ENCODE peak calls at places on chromosome 2, in eight cellular contexts. One of them, this sample, is unnamed.

GRCh38 chr2:168490916-168491605 is 35.0 kb downstream of the CERS6 start:
- DNase-seq in GM12864: no peak
- DNase-seq in H1: no peak
- DNase-seq in fibroblast of pulmonary artery: no peak
- DNase-seq in fibroblast of mammary gland: no peak
- DNase-seq in neuronal stem cell: no peak
- DNase-seq in right atrium auricular region: no peak
- DNase-seq in mammary epithelial cell: no peak
- DNase-seq in this sample: peak; percentile 20

GRCh38 chr2:239548965-239549595 is 148.3 kb upstream of the HDAC4 start:
- DNase-seq in GM12864: no peak
- DNase-seq in H1: no peak
- DNase-seq in fibroblast of pulmonary artery: no peak
- DNase-seq in fibroblast of mammary gland: no peak
- DNase-seq in neuronal stem cell: no peak
- DNase-seq in right atrium auricular region: no peak
- DNase-seq in mammary epithelial cell: no peak
- DNase-seq in this sample: no peak

GRCh38 chr2:110678457-110679336 is 834 bp upstream of the BUB1 start:
- DNase-seq in GM12864: no peak
- DNase-seq in H1: no peak
- DNase-seq in fibroblast of pulmonary artery: peak; percentile 33
- DNase-seq in fibroblast of mammary gland: no peak
- DNase-seq in neuronal stem cell: peak; percentile 36
- DNase-seq in right atrium auricular region: no peak
- DNase-seq in mammary epithelial cell: peak; percentile 29
- DNase-seq in this sample: peak; percentile 52

GRCh38 chr2:1140389-1141003 is 189.8 kb downstream of the SNTG2 start:
- DNase-seq in GM12864: no peak
- DNase-seq in H1: peak; percentile 93
- DNase-seq in fibroblast of pulmonary artery: no peak
- DNase-seq in fibroblast of mammary gland: no peak
- DNase-seq in neuronal stem cell: peak; percentile 42
- DNase-seq in right atrium auricular region: no peak
- DNase-seq in mammary epithelial cell: peak; percentile 1
- DNase-seq in this sample: no peak

GRCh38 chr2:219230201-219230540 is 565 bp downstream of the ANKZF1 start:
- DNase-seq in GM12864: no peak
- DNase-seq in H1: peak; percentile 56
- DNase-seq in fibroblast of pulmonary artery: peak; percentile 50
- DNase-seq in fibroblast of mammary gland: peak; percentile 54
- DNase-seq in neuronal stem cell: no peak
- DNase-seq in right atrium auricular region: peak; percentile 76
- DNase-seq in mammary epithelial cell: peak; percentile 67
- DNase-seq in this sample: peak; percentile 66

GRCh38 chr2:24973812-24974211 is 2.1 kb upstream of the DNAJC27 start:
- DNase-seq in GM12864: no peak
- DNase-seq in H1: no peak
- DNase-seq in fibroblast of pulmonary artery: peak; percentile 36
- DNase-seq in fibroblast of mammary gland: no peak
- DNase-seq in neuronal stem cell: no peak
- DNase-seq in right atrium auricular region: no peak
- DNase-seq in mammary epithelial cell: no peak
- DNase-seq in this sample: no peak

GRCh38 chr2:67838205-67838604 is 224.6 kb downstream of the C1D start:
- DNase-seq in GM12864: no peak
- DNase-seq in H1: no peak
- DNase-seq in fibroblast of pulmonary artery: no peak
- DNase-seq in fibroblast of mammary gland: no peak
- DNase-seq in neuronal stem cell: no peak
- DNase-seq in right atrium auricular region: no peak
- DNase-seq in mammary epithelial cell: no peak
- DNase-seq in this sample: no peak

GRCh38 chr2:42456126-42456839 is 37.5 kb downstream of the KCNG3 start:
- DNase-seq in GM12864: no peak
- DNase-seq in H1: no peak
- DNase-seq in fibroblast of pulmonary artery: no peak
- DNase-seq in fibroblast of mammary gland: no peak
- DNase-seq in neuronal stem cell: no peak
- DNase-seq in right atrium auricular region: no peak
- DNase-seq in mammary epithelial cell: peak; percentile 18
- DNase-seq in this sample: no peak

GRCh38 chr2:183519371-183520056 is 395.3 kb downstream of the NUP35 start:
- DNase-seq in GM12864: no peak
- DNase-seq in H1: no peak
- DNase-seq in fibroblast of pulmonary artery: no peak
- DNase-seq in fibroblast of mammary gland: no peak
- DNase-seq in neuronal stem cell: no peak
- DNase-seq in right atrium auricular region: no peak
- DNase-seq in mammary epithelial cell: no peak
- DNase-seq in this sample: no peak

GRCh38 chr2:19313553-19313952 is 44.9 kb downstream of the OSR1 start:
- DNase-seq in GM12864: no peak
- DNase-seq in H1: no peak
- DNase-seq in fibroblast of pulmonary artery: no peak
- DNase-seq in fibroblast of mammary gland: no peak
- DNase-seq in neuronal stem cell: no peak
- DNase-seq in right atrium auricular region: no peak
- DNase-seq in mammary epithelial cell: no peak
- DNase-seq in this sample: no peak

GRCh38 chr2:52269696-52270485 is 1238.0 kb upstream of the NRXN1 start:
- DNase-seq in GM12864: no peak
- DNase-seq in H1: no peak
- DNase-seq in fibroblast of pulmonary artery: peak; percentile 71
- DNase-seq in fibroblast of mammary gland: peak; percentile 84
- DNase-seq in neuronal stem cell: no peak
- DNase-seq in right atrium auricular region: no peak
- DNase-seq in mammary epithelial cell: peak; percentile 45
- DNase-seq in this sample: peak; percentile 70

GRCh38 chr2:96342085-96342484 is 6.5 kb downstream of the NCAPH start:
- DNase-seq in GM12864: no peak
- DNase-seq in H1: no peak
- DNase-seq in fibroblast of pulmonary artery: peak; percentile 65
- DNase-seq in fibroblast of mammary gland: peak; percentile 82
- DNase-seq in neuronal stem cell: no peak
- DNase-seq in right atrium auricular region: no peak
- DNase-seq in mammary epithelial cell: peak; percentile 35
- DNase-seq in this sample: peak; percentile 78

DNA sequence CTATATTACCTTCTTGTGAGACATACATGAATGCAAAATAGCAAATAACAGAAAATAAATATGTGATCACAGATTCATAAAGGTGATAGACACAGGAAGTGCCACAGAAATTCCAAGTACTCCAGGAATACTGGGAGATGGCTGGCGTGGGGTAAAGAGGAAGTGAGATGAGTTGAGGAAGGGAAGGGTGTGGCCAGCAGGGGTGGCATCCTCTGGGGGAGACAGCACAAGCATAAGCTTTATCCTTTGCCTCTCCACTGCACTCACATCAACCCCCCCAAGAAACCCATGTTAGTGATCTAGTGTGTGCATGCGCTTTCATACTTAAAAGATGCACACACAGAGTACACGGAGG is 94.8 kb upstream of the B3GNT7 start:
- DNase-seq in GM12864: no peak
- DNase-seq in H1: no peak
- DNase-seq in fibroblast of pulmonary artery: no peak
- DNase-seq in fibroblast of mammary gland: no peak
- DNase-seq in neuronal stem cell: no peak
- DNase-seq in right atrium auricular region: no peak
- DNase-seq in mammary epithelial cell: no peak
- DNase-seq in this sample: no peak
- H3K4me3 ChIP-seq in GM12864: no peak overlapping the region
- H3K4me3 ChIP-seq in H1: no peak overlapping the region
- H3K4me3 ChIP-seq in fibroblast of pulmonary artery: no peak overlapping the region
- H3K4me3 ChIP-seq in fibroblast of mammary gland: no peak overlapping the region
- H3K4me3 ChIP-seq in neuronal stem cell: no peak overlapping the region
- H3K4me3 ChIP-seq in right atrium auricular region: no peak overlapping the region
- H3K4me3 ChIP-seq in mammary epithelial cell: no peak overlapping the region
- H3K4me3 ChIP-seq in this sample: no peak overlapping the region

DNA sequence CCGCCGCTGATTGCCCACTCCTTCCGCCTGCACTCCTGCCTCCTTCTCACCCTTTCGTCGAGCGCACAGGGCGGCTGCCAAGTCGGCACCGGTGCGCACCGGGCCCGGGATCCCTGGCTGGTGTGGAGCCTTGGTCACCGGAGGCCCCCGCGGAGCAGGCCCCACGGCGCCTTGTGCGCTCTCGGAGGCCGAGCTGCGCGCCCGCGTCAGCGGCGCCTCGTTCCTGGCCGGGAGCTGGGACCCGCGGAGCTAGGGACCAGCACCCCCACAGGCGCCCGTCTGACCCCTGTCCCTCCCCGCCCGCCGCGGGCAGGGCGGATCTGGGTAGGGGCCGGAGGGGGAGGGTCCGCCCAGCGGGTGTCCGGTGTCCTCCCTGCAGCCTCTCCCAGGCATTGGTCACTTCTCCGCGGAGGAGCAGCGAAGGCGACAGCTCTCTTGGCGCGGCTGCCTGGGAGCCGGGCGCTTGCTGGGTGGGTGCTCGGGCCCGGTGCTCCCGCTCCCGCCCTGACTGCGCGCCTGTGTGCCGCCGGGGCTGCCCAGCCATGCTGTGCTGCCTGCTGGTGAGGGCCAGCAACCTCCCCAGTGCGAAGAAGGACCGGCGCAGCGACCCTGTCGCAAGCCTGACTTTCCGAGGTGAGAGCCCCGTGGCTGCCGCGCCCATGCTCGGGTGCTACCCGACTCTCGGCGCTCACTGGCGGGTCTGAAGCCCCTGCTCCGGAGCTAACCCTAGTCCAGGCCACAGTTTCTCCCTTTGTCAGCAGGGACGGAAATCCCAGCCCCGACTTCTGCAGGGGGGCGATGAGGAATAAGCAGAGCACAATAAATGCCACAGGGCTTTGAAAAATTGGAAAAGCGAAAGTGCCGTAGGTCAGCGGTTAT is 13.2 kb downstream of the DYSF start:
- DNase-seq in GM12864: no peak
- DNase-seq in H1: peak; percentile 72
- DNase-seq in fibroblast of pulmonary artery: no peak
- DNase-seq in fibroblast of mammary gland: peak; percentile 4
- DNase-seq in neuronal stem cell: peak; percentile 54
- DNase-seq in right atrium auricular region: no peak
- DNase-seq in mammary epithelial cell: peak; percentile 41
- DNase-seq in this sample: peak; percentile 10
- H3K4me3 ChIP-seq in GM12864: peak overlapping the region; percentile 41
- H3K4me3 ChIP-seq in H1: peak overlapping the region; percentile 62
- H3K4me3 ChIP-seq in fibroblast of pulmonary artery: peak overlapping the region; percentile 62
- H3K4me3 ChIP-seq in fibroblast of mammary gland: peak overlapping the region; percentile 48
- H3K4me3 ChIP-seq in neuronal stem cell: peak overlapping the region; percentile 53
- H3K4me3 ChIP-seq in right atrium auricular region: peak overlapping the region; percentile 68
- H3K4me3 ChIP-seq in mammary epithelial cell: peak overlapping the region; percentile 62
- H3K4me3 ChIP-seq in this sample: peak overlapping the region; percentile 62

GRCh38 chr2:98487806-98488189 is 43.1 kb downstream of the INPP4A start:
- DNase-seq in GM12864: peak; percentile 91
- DNase-seq in H1: no peak
- DNase-seq in fibroblast of pulmonary artery: peak; percentile 41
- DNase-seq in fibroblast of mammary gland: peak; percentile 42
- DNase-seq in neuronal stem cell: no peak
- DNase-seq in right atrium auricular region: no peak
- DNase-seq in mammary epithelial cell: no peak
- DNase-seq in this sample: peak; percentile 57
- H3K4me3 ChIP-seq in GM12864: no peak overlapping the region
- H3K4me3 ChIP-seq in H1: no peak overlapping the region
- H3K4me3 ChIP-seq in fibroblast of pulmonary artery: no peak overlapping the region
- H3K4me3 ChIP-seq in fibroblast of mammary gland: no peak overlapping the region
- H3K4me3 ChIP-seq in neuronal stem cell: no peak overlapping the region
- H3K4me3 ChIP-seq in right atrium auricular region: no peak overlapping the region
- H3K4me3 ChIP-seq in mammary epithelial cell: no peak overlapping the region
- H3K4me3 ChIP-seq in this sample: no peak overlapping the region

GRCh38 chr2:172285010-172285621 is 142.3 kb upstream of the ITGA6 start:
- DNase-seq in GM12864: no peak
- DNase-seq in H1: no peak
- DNase-seq in fibroblast of pulmonary artery: peak; percentile 59
- DNase-seq in fibroblast of mammary gland: peak; percentile 71
- DNase-seq in neuronal stem cell: peak; percentile 68
- DNase-seq in right atrium auricular region: no peak
- DNase-seq in mammary epithelial cell: peak; percentile 28
- DNase-seq in this sample: peak; percentile 91
- H3K4me3 ChIP-seq in GM12864: no peak overlapping the region
- H3K4me3 ChIP-seq in H1: no peak overlapping the region
- H3K4me3 ChIP-seq in fibroblast of pulmonary artery: no peak overlapping the region
- H3K4me3 ChIP-seq in fibroblast of mammary gland: no peak overlapping the region
- H3K4me3 ChIP-seq in neuronal stem cell: peak overlapping the region; percentile 10
- H3K4me3 ChIP-seq in right atrium auricular region: no peak overlapping the region
- H3K4me3 ChIP-seq in mammary epithelial cell: no peak overlapping the region
- H3K4me3 ChIP-seq in this sample: no peak overlapping the region

GRCh38 chr2:193537531-193537930 is 1342.8 kb upstream of the TMEFF2 start:
- DNase-seq in GM12864: no peak
- DNase-seq in H1: no peak
- DNase-seq in fibroblast of pulmonary artery: peak; percentile 7
- DNase-seq in fibroblast of mammary gland: no peak
- DNase-seq in neuronal stem cell: no peak
- DNase-seq in right atrium auricular region: no peak
- DNase-seq in mammary epithelial cell: no peak
- DNase-seq in this sample: no peak
- H3K4me3 ChIP-seq in GM12864: no peak overlapping the region
- H3K4me3 ChIP-seq in H1: no peak overlapping the region
- H3K4me3 ChIP-seq in fibroblast of pulmonary artery: no peak overlapping the region
- H3K4me3 ChIP-seq in fibroblast of mammary gland: no peak overlapping the region
- H3K4me3 ChIP-seq in neuronal stem cell: no peak overlapping the region
- H3K4me3 ChIP-seq in right atrium auricular region: no peak overlapping the region
- H3K4me3 ChIP-seq in mammary epithelial cell: no peak overlapping the region
- H3K4me3 ChIP-seq in this sample: no peak overlapping the region

DNA sequence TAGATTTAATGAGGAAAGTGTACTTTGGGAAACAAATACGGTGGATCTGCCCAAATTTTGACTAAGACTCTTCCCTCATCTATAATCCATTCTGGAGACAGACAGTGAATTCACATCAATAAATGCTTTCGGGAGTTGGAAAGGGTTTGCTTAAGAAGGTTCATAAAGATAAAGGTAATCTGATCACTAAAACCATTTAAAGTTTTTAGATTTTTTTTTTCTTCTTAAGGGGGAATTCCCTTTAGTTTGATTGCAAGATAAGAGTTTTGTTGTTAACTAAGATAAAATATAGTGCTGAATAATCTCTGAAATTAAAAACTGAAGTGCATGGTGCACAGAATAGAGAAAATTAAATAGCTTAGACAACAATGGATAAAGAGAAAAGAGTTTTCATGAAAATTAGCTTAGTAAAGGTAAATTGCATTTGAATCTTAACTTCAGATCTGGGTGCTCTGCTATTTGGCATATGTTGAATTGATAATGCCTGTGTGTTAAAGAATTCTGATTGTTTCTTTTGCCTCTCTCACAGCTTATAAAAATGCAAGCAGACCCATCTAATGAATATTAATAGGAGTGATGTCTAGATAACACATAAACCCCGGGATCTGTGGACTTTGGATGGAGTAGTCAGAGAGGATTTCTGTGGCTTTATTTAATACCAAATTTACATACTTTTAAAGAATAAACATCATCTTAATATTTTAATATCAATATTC is 100.8 kb downstream of the MEIS1 start:
- DNase-seq in GM12864: no peak
- DNase-seq in H1: no peak
- DNase-seq in fibroblast of pulmonary artery: no peak
- DNase-seq in fibroblast of mammary gland: no peak
- DNase-seq in neuronal stem cell: no peak
- DNase-seq in right atrium auricular region: no peak
- DNase-seq in mammary epithelial cell: no peak
- DNase-seq in this sample: no peak
- H3K4me3 ChIP-seq in GM12864: no peak overlapping the region
- H3K4me3 ChIP-seq in H1: no peak overlapping the region
- H3K4me3 ChIP-seq in fibroblast of pulmonary artery: no peak overlapping the region
- H3K4me3 ChIP-seq in fibroblast of mammary gland: no peak overlapping the region
- H3K4me3 ChIP-seq in neuronal stem cell: no peak overlapping the region
- H3K4me3 ChIP-seq in right atrium auricular region: no peak overlapping the region
- H3K4me3 ChIP-seq in mammary epithelial cell: no peak overlapping the region
- H3K4me3 ChIP-seq in this sample: no peak overlapping the region